ENCODE peak calls at places on chromosomes 2 and 18, in six cellular contexts. N is A549, F is IMR-90, J is adrenal gland, T is Peyer's patch, R is ovary. G is an unnamed sample.
A peak's percentile ranks its signal among the peaks of the same experiment; 100 is the strongest.

GRCh38 chr2:110101911-110102774 is 13.5 kb downstream of the MALL start:
- DNase-seq in N (peak; percentile 82), F (peak; percentile 17), J (no peak), T (no peak), R (no peak), G (no peak)

GRCh38 chr2:179268277-179268935 is 3.8 kb upstream of the SESTD1 start:
- DNase-seq in N (peak; percentile 60), F (peak; percentile 49), J (peak; percentile 35), T (no peak), R (no peak), G (no peak)

GRCh38 chr2:11368059-11368572 is 23.7 kb upstream of the ROCK2 start:
- DNase-seq in N (no peak), F (no peak), J (peak; percentile 27), T (no peak), R (peak; percentile 34), G (no peak)

GRCh38 chr2:53381271-53381670 is 386.3 kb upstream of the CHAC2 start:
- DNase-seq in N (no peak), F (no peak), J (no peak), T (no peak), R (no peak), G (no peak)

GRCh38 chr2:134269986-134270735 is 16.3 kb downstream of the MGAT5 start:
- DNase-seq in N (no peak), F (no peak), J (no peak), T (peak; percentile 15), R (no peak), G (no peak)

GRCh38 chr18:75478996-75479870 is 51.7 kb upstream of the SMIM21 start:
- DNase-seq in N (peak; percentile 17), F (peak; percentile 59), J (peak; percentile 15), T (no peak), R (no peak), G (no peak)

GRCh38 chr2:59182249-59182648 is 941.1 kb upstream of the FANCL start:
- DNase-seq in N (peak; percentile 18), F (peak; percentile 15), J (no peak), T (no peak), R (peak; percentile 15), G (no peak)

GRCh38 chr2:100747551-100747950 is 72.4 kb upstream of the NPAS2 start:
- DNase-seq in N (no peak), F (peak; percentile 56), J (no peak), T (no peak), R (no peak), G (no peak)

GRCh38 chr2:234204480-234204879 is 154.0 kb downstream of the SPP2 start:
- DNase-seq in N (peak; percentile 65), F (peak; percentile 49), J (no peak), T (no peak), R (no peak), G (no peak)

GRCh38 chr18:9017170-9017899 is 85.2 kb upstream of the NDUFV2 start:
- DNase-seq in N (peak; percentile 85), F (peak; percentile 94), J (peak; percentile 88), T (peak; percentile 38), R (peak; percentile 75), G (peak; percentile 17)

GRCh38 chr18:9015689-9016088 is 86.8 kb upstream of the NDUFV2 start:
- DNase-seq in N (no peak), F (no peak), J (no peak), T (no peak), R (no peak), G (no peak)

GRCh38 chr18:9011431-9011830 is 91.1 kb upstream of the NDUFV2 start:
- DNase-seq in N (no peak), F (no peak), J (no peak), T (no peak), R (no peak), G (no peak)

GRCh38 chr18:9016819-9017169 is 85.7 kb upstream of the NDUFV2 start:
- DNase-seq in N (no peak), F (peak; percentile 9), J (no peak), T (no peak), R (no peak), G (no peak)

DNA sequence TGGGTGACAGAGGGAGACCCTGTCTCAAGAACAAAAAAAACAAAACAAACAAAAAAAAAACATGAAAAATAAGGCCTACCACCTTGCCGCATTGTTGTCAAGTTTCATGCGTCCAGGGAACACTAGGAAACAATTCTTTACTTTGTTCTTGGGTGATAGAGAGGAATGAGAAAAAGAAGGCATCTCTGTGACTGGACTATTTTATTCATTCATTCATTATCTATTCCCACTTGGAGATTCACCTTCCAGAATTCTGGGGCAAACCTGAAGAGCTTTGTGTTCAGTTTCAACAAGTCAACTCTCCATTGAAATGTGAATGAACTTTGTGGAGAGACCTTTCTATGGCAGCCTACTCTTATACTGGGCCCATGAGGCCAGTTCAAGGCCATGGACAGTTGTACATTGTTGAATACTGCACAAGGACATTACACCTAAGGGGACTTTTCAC is 88.5 kb upstream of the NDUFV2 start:
- DNase-seq in N (no peak), F (no peak), J (no peak), T (no peak), R (no peak), G (no peak)
- TF ChIP-seq POLR2A in N (no peak), F (no peak), J (no peak), T (no peak), R (no peak), G (no peak)

GRCh38 chr2:61162721-61163120 is 733 bp downstream of the C2orf74 start:
- DNase-seq in N (no peak), F (no peak), J (no peak), T (no peak), R (no peak), G (no peak)

GRCh38 chr2:61161888-61162287 is at the start of gene C2orf74:
- DNase-seq in N (no peak), F (no peak), J (no peak), T (no peak), R (no peak), G (no peak)

GRCh38 chr2:61167587-61167986 is 5.6 kb downstream of the C2orf74 start:
- DNase-seq in N (peak; percentile 46), F (no peak), J (no peak), T (no peak), R (no peak), G (no peak)

DNA sequence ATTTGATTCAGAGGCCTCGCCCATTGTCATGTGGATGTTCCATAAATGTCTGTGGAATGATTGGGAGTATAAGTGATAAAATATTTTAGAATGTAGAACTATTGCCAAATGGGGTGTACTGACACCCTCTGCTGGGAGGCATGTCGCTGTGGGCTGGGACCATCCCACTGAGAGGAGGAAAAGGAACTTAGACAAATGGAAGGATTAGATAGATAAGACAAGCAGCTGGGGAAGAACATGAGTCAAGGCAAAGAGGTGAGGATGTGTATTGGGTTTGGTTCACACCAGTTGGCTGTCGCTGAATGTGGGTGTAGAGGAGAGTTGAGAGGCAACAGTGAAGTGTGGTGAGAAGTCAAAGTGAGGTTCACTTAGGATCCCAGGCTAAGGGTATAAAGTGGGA is 4.0 kb downstream of the C2orf74 start:
- DNase-seq in N (no peak), F (peak; percentile 35), J (no peak), T (no peak), R (no peak), G (no peak)
- H3K4me1 ChIP-seq in N (no peaks in the 10 kb centered on the region), F (no peaks in the 10 kb centered on the region), J (no peaks in the 10 kb centered on the region), T (no peaks in the 10 kb centered on the region), R (no peaks in the 10 kb centered on the region), G (no peaks in the 10 kb centered on the region)

DNA sequence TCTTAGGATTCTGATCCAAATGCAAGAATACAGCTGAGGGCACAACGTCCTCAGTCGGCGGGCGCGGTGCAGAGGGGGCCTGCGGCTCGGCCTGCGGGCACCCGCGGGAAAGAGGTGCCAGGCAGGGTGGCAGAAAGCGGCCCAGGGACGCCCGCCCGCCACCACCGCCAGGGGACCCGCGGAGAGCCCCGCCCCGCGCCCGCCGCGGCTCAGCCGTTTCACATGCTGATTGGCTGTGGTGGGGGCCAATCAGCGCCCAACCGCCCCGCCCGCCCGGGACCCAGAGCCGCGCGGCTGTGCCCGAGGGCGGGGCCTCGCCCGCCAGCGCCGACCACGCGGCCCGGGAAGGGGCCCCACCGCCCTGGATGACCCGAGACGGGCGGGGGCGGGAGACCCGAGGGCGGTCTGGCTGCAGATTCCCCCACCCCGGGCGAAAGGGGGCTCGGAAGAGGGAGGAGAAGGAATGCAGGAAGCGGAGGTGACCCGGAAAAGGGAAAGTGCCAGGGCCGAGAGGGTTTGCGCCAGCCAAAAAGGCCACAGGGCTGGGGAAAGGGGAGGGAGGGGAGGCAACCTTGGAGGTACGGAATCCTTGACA is 8.0 kb downstream of the IRS1 start:
- DNase-seq in N (peak; percentile 87), F (peak; percentile 75), J (peak; percentile 95), T (peak; percentile 88), R (peak; percentile 89), G (peak; percentile 38)
- TF ChIP-seq POLR2A in N (peak; percentile 43), F (peak; percentile 29), J (peak; percentile 80), T (peak; percentile 38), R (peak; percentile 58), G (no peak)

DNA sequence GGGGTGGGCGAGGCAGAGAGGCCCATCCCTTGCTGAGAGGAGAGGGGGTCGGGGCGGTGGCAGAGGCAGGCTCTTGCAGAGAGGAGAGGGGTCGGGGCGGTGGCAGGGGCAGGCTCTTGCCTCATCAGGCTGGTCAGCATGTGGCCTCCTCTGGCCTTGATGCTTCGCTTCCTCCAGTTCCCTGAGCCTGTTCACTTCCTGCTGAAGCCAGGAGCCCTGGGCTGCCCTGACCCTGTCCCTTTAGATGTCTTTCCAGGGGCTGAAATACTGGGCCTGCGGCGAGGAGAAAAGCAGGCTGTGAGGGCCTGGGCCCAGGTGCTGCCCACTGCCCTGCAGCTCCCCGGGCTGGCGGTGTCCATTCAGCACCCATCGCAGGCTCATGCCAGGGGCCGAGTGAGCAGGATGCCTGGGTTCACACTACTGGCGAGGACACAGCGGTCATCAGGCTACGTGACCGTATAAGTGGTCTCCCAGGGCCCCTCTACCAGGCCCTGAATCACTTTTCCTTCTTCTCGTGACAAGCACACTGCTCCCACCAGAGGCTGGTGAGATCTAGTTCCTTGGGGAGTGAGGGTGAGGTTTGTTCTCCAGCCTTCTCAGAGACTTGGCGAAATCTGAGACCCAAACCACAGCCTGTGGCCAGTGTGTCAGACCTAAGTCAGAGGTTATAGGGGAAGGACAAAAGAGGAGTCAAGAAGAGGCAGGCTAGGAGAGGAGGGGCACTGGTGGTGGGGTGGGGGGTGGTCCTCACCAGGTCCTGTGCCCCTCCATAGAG is 6.3 kb upstream of the SEMA4C start:
- DNase-seq in N (no peak), F (peak; percentile 62), J (no peak), T (no peak), R (no peak), G (no peak)
- H3K4me1 ChIP-seq in N (no peaks in the 10 kb centered on the region), F (peaks cover 9% of the 10 kb centered on the region), J (peaks cover 17% of the 10 kb centered on the region), T (no peaks in the 10 kb centered on the region), R (peaks cover 4% of the 10 kb centered on the region), G (peaks cover 25% of the 10 kb centered on the region)